ENCODE peak calls at places on chromosomes 3 and 15, in four cellular contexts. N, O, Y and J are unnamed samples.

GRCh38 chr15:60635507-60636352 is 156.8 kb upstream of the ICE2 start:
- DNase-seq in Y (no peak), N (no peak), O (no peak), J (peak; percentile 13)

GRCh38 chr15:66023322-66023972 is 154.2 kb downstream of the RAB11A start:
- DNase-seq in Y (no peak), N (no peak), O (no peak), J (no peak)

GRCh38 chr3:25423780-25424179 is 4.3 kb upstream of the RARB start:
- DNase-seq in N (no peak), Y (no peak), O (no peak), J (no peak)

GRCh38 chr3:55718475-55718874 is 231.4 kb upstream of the WNT5A start:
- DNase-seq in N (no peak), O (no peak), Y (no peak), J (no peak)

GRCh38 chr3:129840707-129841360 is 52.7 kb downstream of the TMCC1 start:
- DNase-seq in O (no peak), N (no peak), Y (no peak), J (no peak)

GRCh38 chr3:169295126-169295525 is 368.4 kb downstream of the MECOM start:
- DNase-seq in O (no peak), N (no peak), Y (no peak), J (no peak)

GRCh38 chr3:134212898-134213665 is 37.6 kb downstream of the RYK start:
- DNase-seq in N (peak; percentile 14), O (peak; percentile 85), Y (peak; percentile 85), J (peak; percentile 26)

GRCh38 chr15:66917904-66918448 is 147.4 kb upstream of the SMAD3 start:
- DNase-seq in N (no peak), O (peak; percentile 6), Y (no peak), J (no peak)

GRCh38 chr3:45832691-45833090 is 9.2 kb downstream of the LZTFL1 start:
- DNase-seq in O (no peak), N (no peak), Y (no peak), J (no peak)

GRCh38 chr3:10284496-10284895 is 8.3 kb downstream of the GHRL start:
- DNase-seq in Y (no peak), O (no peak), N (no peak), J (no peak)

GRCh38 chr3:42660898-42661297 is 7.4 kb downstream of the ZBTB47 start:
- DNase-seq in Y (no peak), O (no peak), N (peak; percentile 37), J (no peak)

GRCh38 chr15:95512906-95513305 is 817.6 kb upstream of the NR2F2 start:
- DNase-seq in O (no peak), N (no peak), Y (no peak), J (no peak)

GRCh38 chr3:49805367-49805782 is 2.3 kb downstream of the INKA1 start:
- DNase-seq in N (no peak), Y (peak; percentile 89), O (peak; percentile 94), J (no peak)

GRCh38 chr3:41288785-41289184 is 89.5 kb downstream of the CTNNB1 start:
- DNase-seq in O (no peak), Y (no peak), N (no peak), J (no peak)

GRCh38 chr3:108047987-108048386 is 42.8 kb downstream of the CD47 start:
- DNase-seq in Y (no peak), O (no peak), N (no peak), J (no peak)

GRCh38 chr3:172021165-172021564 is 18.2 kb upstream of the FNDC3B start:
- DNase-seq in O (no peak), Y (no peak), N (no peak), J (no peak)

GRCh38 chr15:88331291-88331690 is 74.8 kb upstream of the NTRK3 start:
- DNase-seq in O (no peak), Y (no peak), N (peak; percentile 53), J (peak; percentile 31)

GRCh38 chr3:61612211-61612995 is 51.0 kb downstream of the PTPRG start:
- DNase-seq in N (no peak), Y (no peak), O (no peak), J (no peak)

GRCh38 chr15:76286231-76286879 is 24.9 kb downstream of the ETFA start:
- DNase-seq in O (no peak), Y (no peak), N (peak; percentile 38), J (peak; percentile 14)

GRCh38 chr3:182792901-182793662 is at the start of gene ATP11B:
- DNase-seq in O (peak; percentile 80), N (peak; percentile 69), Y (peak; percentile 79), J (peak; percentile 77)
- TF ChIP-seq POLR2A in O (peak; percentile 69), N (peak; percentile 72), Y (peak; percentile 66), J (peak; percentile 80)

GRCh38 chr3:65703820-65704219 is 334.9 kb downstream of the MAGI1 start:
- DNase-seq in O (no peak), Y (no peak), N (no peak), J (no peak)

GRCh38 chr3:65703026-65703425 is 335.7 kb downstream of the MAGI1 start:
- DNase-seq in Y (no peak), N (no peak), O (no peak), J (no peak)

GRCh38 chr3:65712156-65712555 is 326.6 kb downstream of the MAGI1 start:
- DNase-seq in N (no peak), O (no peak), Y (no peak), J (no peak)

GRCh38 chr3:65706786-65707568 is 331.7 kb downstream of the MAGI1 start:
- DNase-seq in O (no peak), N (no peak), Y (no peak), J (no peak)
- TF ChIP-seq POLR2AphosphoS5 in O (no peak), N (no peak), Y (no peak), J (no peak)

DNA sequence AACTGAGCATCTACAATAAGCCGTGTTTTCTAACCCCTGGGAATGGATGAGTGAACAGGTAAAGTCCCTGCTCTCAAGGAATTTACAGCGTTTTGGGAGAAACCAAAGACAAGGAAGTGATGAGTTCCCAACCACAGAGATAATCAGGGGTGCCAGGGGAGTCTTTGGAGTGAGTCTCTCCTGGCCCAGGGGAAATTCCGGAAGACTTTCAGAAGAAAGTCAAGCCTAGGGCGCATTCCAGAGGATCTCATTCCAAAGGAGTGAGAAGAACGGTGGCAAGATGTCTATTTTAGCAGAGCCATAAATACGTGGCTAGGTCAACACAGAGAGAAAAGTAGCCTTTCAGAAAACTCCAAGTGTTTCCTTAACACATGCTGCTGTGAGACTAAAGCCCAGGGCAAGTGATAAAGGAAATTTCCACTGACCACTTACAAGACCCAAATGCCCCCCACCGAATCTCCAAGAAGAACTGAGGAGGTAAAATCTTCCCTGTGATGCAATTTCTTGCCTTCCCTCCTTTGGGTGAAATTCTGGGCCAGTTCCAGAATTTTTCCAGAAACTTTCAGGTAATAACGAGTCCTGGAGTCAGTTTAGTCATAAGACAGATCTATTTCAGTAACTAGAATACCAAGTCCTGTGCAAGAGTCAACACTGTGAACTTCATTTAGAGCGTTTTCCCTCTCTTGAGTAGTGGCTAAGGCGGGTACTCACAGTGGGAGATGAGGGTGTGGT is 437.4 kb downstream of the NR2F2 start:
- DNase-seq in Y (no peak), O (no peak), N (no peak), J (no peak)
- TF ChIP-seq POLR2A in Y (no peak), O (no peak), N (no peak), J (no peak)

GRCh38 chr15:98548172-98548971 is 100.0 kb upstream of the IGF1R start:
- DNase-seq in Y (peak; percentile 66), O (peak; percentile 93), N (no peak), J (no peak)
- TF ChIP-seq POLR2AphosphoS5 in Y (peak; percentile 57), O (peak; percentile 85), N (no peak), J (no peak)

GRCh38 chr3:48696156-48696555 is 10.4 kb upstream of the NCKIPSD start:
- DNase-seq in O (no peak), Y (no peak), N (no peak), J (no peak)

GRCh38 chr3:48693826-48694225 is 8.1 kb upstream of the NCKIPSD start:
- DNase-seq in O (no peak), Y (no peak), N (no peak), J (no peak)

GRCh38 chr3:48694610-48695051 is 8.9 kb upstream of the NCKIPSD start:
- DNase-seq in N (no peak), O (peak; percentile 96), Y (peak; percentile 71), J (no peak)

GRCh38 chr3:48692551-48692950 is 6.8 kb upstream of the NCKIPSD start:
- DNase-seq in N (no peak), Y (no peak), O (no peak), J (no peak)

DNA sequence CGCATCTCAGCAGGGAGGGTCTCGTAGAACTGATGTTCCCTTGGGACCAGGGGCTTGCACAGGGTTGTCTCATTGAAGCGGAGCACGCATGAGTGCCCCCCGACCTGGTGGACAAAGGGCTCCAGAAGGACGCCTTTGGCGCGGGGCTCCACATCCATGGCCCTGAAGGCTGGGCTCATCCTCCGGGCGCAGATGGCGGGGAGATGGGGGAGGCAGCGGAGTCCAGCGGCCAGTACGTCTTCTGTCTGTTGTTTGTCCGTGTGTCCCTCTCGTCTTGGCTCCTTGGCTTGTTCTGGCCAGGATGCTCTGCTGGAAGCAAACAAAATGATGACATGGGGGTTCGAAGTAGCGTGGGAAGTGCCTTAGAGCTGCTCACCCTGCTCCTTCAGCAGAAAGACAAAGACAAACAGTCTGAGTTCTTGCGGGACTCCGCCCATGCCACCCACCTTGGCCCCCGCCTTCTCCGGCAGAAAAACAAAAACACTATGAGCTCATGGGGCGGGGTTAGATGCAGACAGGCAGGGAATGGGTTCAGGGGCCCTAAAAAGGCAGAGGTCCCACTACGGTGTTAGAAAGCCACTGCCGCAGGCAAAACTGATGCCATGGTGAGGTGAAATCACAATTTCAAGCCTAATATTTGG is 9.5 kb upstream of the NCKIPSD start:
- DNase-seq in O (peak; percentile 90), Y (peak; percentile 47), N (no peak), J (no peak)
- TF ChIP-seq POLR2A in O (no peak), Y (no peak), N (no peak), J (no peak)

GRCh38 chr15:85704720-85705119 is 90.0 kb downstream of the KLHL25 start:
- DNase-seq in Y (no peak), O (no peak), N (no peak), J (no peak)
- TF ChIP-seq POLR2AphosphoS5 in Y (peak; percentile 11), O (peak; percentile 36), N (no peak), J (no peak)

GRCh38 chr15:35495075-35495474 is 50.9 kb downstream of the DPH6 start:
- DNase-seq in N (no peak), O (no peak), Y (no peak), J (no peak)
- TF ChIP-seq POLR2A in N (no peak), O (no peak), Y (no peak), J (no peak)

DNA sequence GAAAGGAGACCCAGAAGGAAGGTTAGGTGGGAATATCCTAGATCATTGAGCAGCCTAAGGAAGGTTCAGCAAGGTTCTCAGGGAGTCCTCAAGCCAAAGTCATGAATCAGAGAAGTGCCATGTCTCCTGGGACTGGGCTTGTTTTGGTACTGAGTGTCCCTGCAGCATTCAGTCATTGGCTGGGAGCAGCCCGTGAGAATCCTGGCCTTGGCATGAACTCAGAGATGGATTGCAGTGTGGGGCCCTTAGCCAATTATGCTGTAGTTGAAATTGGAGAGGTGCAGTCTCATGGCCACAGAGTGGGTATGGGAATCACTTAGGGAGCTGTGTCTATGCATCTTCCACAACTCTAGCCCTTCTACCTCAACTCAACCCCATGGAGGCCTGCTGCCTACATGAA is 17.0 kb upstream of the PPM1L start:
- DNase-seq in N (no peak), Y (peak; percentile 9), O (no peak), J (no peak)
- TF ChIP-seq POLR2AphosphoS5 in N (no peak), Y (peak; percentile 20), O (no peak), J (no peak)